ENCODE peak calls at places on chromosomes 5 and 9, in seven cellular contexts. One of them, this sample, is unnamed.

GRCh38 chr5:133363807-133364587 is 248.3 kb downstream of the FSTL4 start:
- DNase-seq in dorsolateral prefrontal cortex: no peak
- DNase-seq in NCI-H146: no peak
- DNase-seq in AG08396: no peak
- DNase-seq in SW 1271: no peak
- DNase-seq in HTR-8/SVneo: no peak
- DNase-seq in suprapubic skin: peak; percentile 52
- DNase-seq in this sample: no peak

GRCh38 chr9:123343428-123344272 is 12.3 kb upstream of the CRB2 start:
- DNase-seq in HTR-8/SVneo: no peak
- DNase-seq in suprapubic skin: no peak
- DNase-seq in NCI-H146: no peak
- DNase-seq in SW 1271: no peak
- DNase-seq in dorsolateral prefrontal cortex: no peak
- DNase-seq in AG08396: no peak
- DNase-seq in this sample: no peak

GRCh38 chr5:41863871-41864486 is 6.2 kb downstream of the OXCT1 start:
- DNase-seq in SW 1271: no peak
- DNase-seq in HTR-8/SVneo: no peak
- DNase-seq in NCI-H146: no peak
- DNase-seq in suprapubic skin: no peak
- DNase-seq in dorsolateral prefrontal cortex: no peak
- DNase-seq in AG08396: peak; percentile 29
- DNase-seq in this sample: no peak

GRCh38 chr5:132825824-132826391 is 4.5 kb downstream of the SHROOM1 start:
- DNase-seq in AG08396: no peak
- DNase-seq in suprapubic skin: peak; percentile 70
- DNase-seq in NCI-H146: no peak
- DNase-seq in HTR-8/SVneo: no peak
- DNase-seq in SW 1271: no peak
- DNase-seq in dorsolateral prefrontal cortex: no peak
- DNase-seq in this sample: no peak

GRCh38 chr5:73654171-73654811 is 28.3 kb downstream of the ARHGEF28 start:
- DNase-seq in suprapubic skin: no peak
- DNase-seq in AG08396: no peak
- DNase-seq in dorsolateral prefrontal cortex: no peak
- DNase-seq in SW 1271: peak; percentile 69
- DNase-seq in NCI-H146: peak; percentile 41
- DNase-seq in HTR-8/SVneo: no peak
- DNase-seq in this sample: no peak

GRCh38 chr5:76084496-76085285 is 1.5 kb downstream of the SV2C start:
- DNase-seq in SW 1271: no peak
- DNase-seq in HTR-8/SVneo: no peak
- DNase-seq in dorsolateral prefrontal cortex: no peak
- DNase-seq in NCI-H146: peak; percentile 25
- DNase-seq in suprapubic skin: no peak
- DNase-seq in AG08396: peak; percentile 7
- DNase-seq in this sample: no peak

GRCh38 chr9:114652776-114653555 is 4.6 kb downstream of the TEX53 start:
- DNase-seq in dorsolateral prefrontal cortex: no peak
- DNase-seq in SW 1271: no peak
- DNase-seq in suprapubic skin: no peak
- DNase-seq in HTR-8/SVneo: no peak
- DNase-seq in AG08396: no peak
- DNase-seq in NCI-H146: no peak
- DNase-seq in this sample: no peak

GRCh38 chr5:9519537-9519936 is 26.3 kb downstream of the SEMA5A start:
- DNase-seq in dorsolateral prefrontal cortex: no peak
- DNase-seq in NCI-H146: no peak
- DNase-seq in AG08396: no peak
- DNase-seq in HTR-8/SVneo: no peak
- DNase-seq in SW 1271: no peak
- DNase-seq in suprapubic skin: no peak
- DNase-seq in this sample: no peak

GRCh38 chr5:170737591-170737990 is 45.9 kb upstream of the GABRP start:
- DNase-seq in suprapubic skin: no peak
- DNase-seq in dorsolateral prefrontal cortex: no peak
- DNase-seq in NCI-H146: no peak
- DNase-seq in AG08396: no peak
- DNase-seq in SW 1271: no peak
- DNase-seq in HTR-8/SVneo: no peak
- DNase-seq in this sample: no peak

GRCh38 chr5:62771331-62771730 is 192.7 kb downstream of the LRRC70 start:
- DNase-seq in AG08396: no peak
- DNase-seq in NCI-H146: no peak
- DNase-seq in suprapubic skin: no peak
- DNase-seq in HTR-8/SVneo: no peak
- DNase-seq in SW 1271: no peak
- DNase-seq in dorsolateral prefrontal cortex: no peak
- DNase-seq in this sample: no peak

GRCh38 chr5:28958581-28958980 is 1920.2 kb upstream of the CDH9 start:
- DNase-seq in SW 1271: no peak
- DNase-seq in dorsolateral prefrontal cortex: no peak
- DNase-seq in HTR-8/SVneo: no peak
- DNase-seq in suprapubic skin: no peak
- DNase-seq in AG08396: no peak
- DNase-seq in NCI-H146: no peak
- DNase-seq in this sample: no peak

GRCh38 chr9:124622882-124623281 is 115.7 kb upstream of the NR5A1 start:
- DNase-seq in NCI-H146: no peak
- DNase-seq in HTR-8/SVneo: no peak
- DNase-seq in AG08396: no peak
- DNase-seq in SW 1271: no peak
- DNase-seq in suprapubic skin: no peak
- DNase-seq in dorsolateral prefrontal cortex: no peak
- DNase-seq in this sample: no peak

GRCh38 chr9:18544456-18544855 is 70.5 kb downstream of the ADAMTSL1 start:
- DNase-seq in AG08396: no peak
- DNase-seq in HTR-8/SVneo: no peak
- DNase-seq in NCI-H146: no peak
- DNase-seq in SW 1271: no peak
- DNase-seq in dorsolateral prefrontal cortex: no peak
- DNase-seq in suprapubic skin: no peak
- DNase-seq in this sample: no peak

GRCh38 chr5:26388946-26389345 is 649.4 kb downstream of the CDH9 start:
- DNase-seq in suprapubic skin: no peak
- DNase-seq in SW 1271: no peak
- DNase-seq in AG08396: no peak
- DNase-seq in NCI-H146: peak; percentile 55
- DNase-seq in dorsolateral prefrontal cortex: no peak
- DNase-seq in HTR-8/SVneo: no peak
- DNase-seq in this sample: peak; percentile 55

GRCh38 chr9:90310523-90310879 is 332.1 kb downstream of the DIRAS2 start:
- DNase-seq in dorsolateral prefrontal cortex: no peak
- DNase-seq in suprapubic skin: no peak
- DNase-seq in SW 1271: no peak
- DNase-seq in NCI-H146: no peak
- DNase-seq in AG08396: no peak
- DNase-seq in HTR-8/SVneo: no peak
- DNase-seq in this sample: no peak

GRCh38 chr9:82132024-82132423 is 143.5 kb downstream of the SPATA31D1 start:
- DNase-seq in dorsolateral prefrontal cortex: no peak
- DNase-seq in SW 1271: no peak
- DNase-seq in NCI-H146: no peak
- DNase-seq in HTR-8/SVneo: no peak
- DNase-seq in suprapubic skin: no peak
- DNase-seq in AG08396: no peak
- DNase-seq in this sample: no peak

GRCh38 chr5:9781275-9781674 is 151.1 kb upstream of the TAS2R1 start:
- DNase-seq in dorsolateral prefrontal cortex: no peak
- DNase-seq in AG08396: no peak
- DNase-seq in NCI-H146: no peak
- DNase-seq in SW 1271: no peak
- DNase-seq in HTR-8/SVneo: no peak
- DNase-seq in suprapubic skin: no peak
- DNase-seq in this sample: no peak

GRCh38 chr9:89865357-89865756 is 260.5 kb downstream of the GADD45G start:
- DNase-seq in AG08396: no peak
- DNase-seq in HTR-8/SVneo: no peak
- DNase-seq in SW 1271: no peak
- DNase-seq in NCI-H146: no peak
- DNase-seq in dorsolateral prefrontal cortex: no peak
- DNase-seq in suprapubic skin: no peak
- DNase-seq in this sample: no peak

GRCh38 chr5:51148437-51148836 is 234.8 kb upstream of the ISL1 start:
- DNase-seq in AG08396: no peak
- DNase-seq in HTR-8/SVneo: no peak
- DNase-seq in dorsolateral prefrontal cortex: no peak
- DNase-seq in SW 1271: no peak
- DNase-seq in NCI-H146: no peak
- DNase-seq in suprapubic skin: no peak
- DNase-seq in this sample: no peak

GRCh38 chr5:124841829-124842712 is 95.6 kb upstream of the ZNF608 start:
- DNase-seq in SW 1271: no peak
- DNase-seq in dorsolateral prefrontal cortex: no peak
- DNase-seq in suprapubic skin: no peak
- DNase-seq in AG08396: no peak
- DNase-seq in HTR-8/SVneo: no peak
- DNase-seq in NCI-H146: no peak
- DNase-seq in this sample: no peak

GRCh38 chr5:89338935-89339334 is 456.0 kb upstream of the MEF2C start:
- DNase-seq in AG08396: no peak
- DNase-seq in dorsolateral prefrontal cortex: no peak
- DNase-seq in HTR-8/SVneo: no peak
- DNase-seq in NCI-H146: no peak
- DNase-seq in SW 1271: peak; percentile 15
- DNase-seq in suprapubic skin: no peak
- DNase-seq in this sample: no peak

GRCh38 chr5:55680353-55680752 is 31.8 kb downstream of the SLC38A9 start:
- DNase-seq in HTR-8/SVneo: no peak
- DNase-seq in dorsolateral prefrontal cortex: no peak
- DNase-seq in NCI-H146: no peak
- DNase-seq in suprapubic skin: no peak
- DNase-seq in AG08396: no peak
- DNase-seq in SW 1271: no peak
- DNase-seq in this sample: peak; percentile 77

This sample was measured in pons.